ENCODE peak calls at places on chromosomes 16 and 17, in four cellular contexts. R is mucosa of descending colon, Z is fibroblast of pulmonary artery, A is endothelial cell of umbilical vein. W is an unnamed sample.

GRCh38 chr16:23855010-23855409 is 19.2 kb downstream of the PRKCB start:
- DNase-seq in R (no peak), A (no peak), Z (no peak), W (no peak)

GRCh38 chr16:20866792-20867191 is 33.4 kb downstream of the DCUN1D3 start:
- DNase-seq in R (no peak), A (no peak), Z (no peak), W (no peak)

GRCh38 chr17:46818929-46819859 is 702 bp upstream of the WNT3 start:
- DNase-seq in R (no peak), A (no peak), Z (no peak), W (no peak)

GRCh38 chr16:80375513-80375912 is 165.3 kb upstream of the DYNLRB2 start:
- DNase-seq in A (no peak), R (no peak), Z (no peak), W (no peak)

GRCh38 chr17:82985973-82986372 is 93.4 kb upstream of the METRNL start:
- DNase-seq in Z (peak; percentile 4), R (peak; percentile 61), A (peak; percentile 49), W (peak; percentile 58)

GRCh38 chr17:28871056-28871579 is 16.3 kb downstream of the ERAL1 start:
- DNase-seq in Z (no peak), A (peak; percentile 27), R (no peak), W (no peak)

GRCh38 chr16:57422026-57422944 is 17.7 kb downstream of the CCL17 start:
- DNase-seq in R (peak; percentile 44), Z (peak; percentile 78), A (peak; percentile 67), W (peak; percentile 82)

GRCh38 chr16:67389911-67390815 is 3.1 kb downstream of the TPPP3 start:
- DNase-seq in A (no peak), Z (no peak), R (no peak), W (no peak)

GRCh38 chr16:5504028-5504758 is 406.6 kb upstream of the EEF2KMT start:
- DNase-seq in A (no peak), R (no peak), Z (no peak), W (no peak)

GRCh38 chr17:39536468-39536867 is 71.3 kb downstream of the NEUROD2 start:
- DNase-seq in Z (no peak), A (no peak), R (no peak), W (no peak)
- TF ChIP-seq CTCF in Z (no peak), A (no peak), R (no peak), W (no peak)

GRCh38 chr16:88982286-88983084 is 5.5 kb upstream of the CBFA2T3 start:
- DNase-seq in A (no peak), R (no peak), Z (no peak), W (no peak)

GRCh38 chr16:88977028-88977844 is at the start of gene CBFA2T3:
- DNase-seq in A (peak; percentile 84), Z (peak; percentile 13), R (peak; percentile 70), W (no peak)

GRCh38 chr16:88977845-88978607 is 1.0 kb upstream of the CBFA2T3 start:
- DNase-seq in R (no peak), Z (no peak), A (no peak), W (no peak)

GRCh38 chr16:88978608-88979346 is 1.8 kb upstream of the CBFA2T3 start:
- DNase-seq in Z (no peak), R (peak; percentile 49), A (no peak), W (no peak)

GRCh38 chr16:88979616-88980015 is 2.6 kb upstream of the CBFA2T3 start:
- DNase-seq in Z (no peak), A (no peak), R (no peak), W (no peak)
- H3K4me3 ChIP-seq in Z (no peak overlapping the region), A (no peak overlapping the region), R (no peak overlapping the region), W (no peak overlapping the region)

DNA sequence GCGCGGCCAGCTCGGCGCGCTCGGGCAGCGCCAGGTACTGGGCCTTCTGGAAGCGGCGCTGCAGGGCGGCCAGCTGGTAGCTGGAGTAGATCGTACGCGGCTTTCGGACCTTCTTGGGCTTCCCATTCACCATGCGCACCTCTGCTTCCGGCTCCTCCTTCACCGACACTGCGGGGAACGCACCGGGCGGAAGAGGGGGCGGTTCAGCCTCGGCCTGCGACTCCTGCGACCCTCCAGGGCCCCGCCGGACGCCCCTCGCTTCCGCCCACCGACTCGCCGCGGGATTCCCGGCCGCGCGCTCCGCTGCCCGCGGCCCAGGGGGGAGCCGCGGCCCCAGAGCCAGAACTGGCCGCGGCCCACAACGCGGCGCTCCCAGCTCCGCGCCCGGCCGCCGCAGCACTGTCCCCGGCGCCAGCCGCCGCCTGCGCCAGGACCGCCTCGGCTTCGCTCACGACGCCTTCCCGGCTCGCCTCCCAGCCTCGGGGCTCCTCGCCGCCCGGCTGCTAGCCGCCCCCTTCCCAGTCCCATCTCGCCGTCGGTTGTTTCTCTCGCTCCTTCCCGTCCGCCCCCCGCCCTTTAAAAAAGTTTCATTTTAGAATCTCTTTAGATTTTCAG is 1.5 kb downstream of the DLX3 start:
- DNase-seq in R (peak; percentile 49), A (no peak), Z (peak; percentile 7), W (no peak)
- TF ChIP-seq CTCF in R (no peak), A (no peak), Z (no peak), W (no peak)

GRCh38 chr17:79074650-79075432 is at the start of gene ENGASE:
- DNase-seq in Z (peak; percentile 92), A (peak; percentile 90), R (peak; percentile 98), W (peak; percentile 92)

GRCh38 chr17:79075433-79075805 is 795 bp downstream of the ENGASE start:
- DNase-seq in R (no peak), A (peak; percentile 21), Z (no peak), W (no peak)

GRCh38 chr17:79077587-79077986 is 3.0 kb downstream of the ENGASE start:
- DNase-seq in Z (no peak), R (peak; percentile 30), A (no peak), W (no peak)

GRCh38 chr17:79073706-79074088 is 927 bp upstream of the ENGASE start:
- DNase-seq in Z (no peak), A (no peak), R (peak; percentile 84), W (no peak)

DNA sequence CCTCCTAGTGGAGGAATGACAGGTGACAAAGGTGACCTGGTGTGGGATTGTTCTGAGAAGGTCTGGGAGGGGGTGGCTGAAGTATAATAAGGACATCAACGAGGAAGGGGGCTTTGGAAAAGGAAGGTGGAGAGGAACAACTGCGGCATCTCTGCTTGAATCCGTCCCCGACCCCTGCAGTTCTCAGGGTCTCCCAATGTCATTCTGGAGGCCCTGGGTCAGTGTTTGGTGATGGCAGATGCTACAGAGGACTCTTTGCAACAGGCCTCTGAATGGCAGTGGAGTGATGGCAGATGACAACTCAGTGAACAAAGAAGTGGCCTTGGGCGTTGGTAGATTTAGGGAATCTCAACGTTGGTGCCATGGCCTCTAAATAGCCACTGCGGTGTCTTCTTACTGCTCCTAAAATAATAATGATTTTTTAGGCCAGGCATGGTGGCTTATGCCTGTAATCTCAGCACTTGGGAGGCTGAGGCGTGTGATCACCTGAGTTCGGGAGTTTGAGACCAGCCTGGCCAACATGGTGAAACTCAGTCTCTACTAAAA is 1.3 kb downstream of the ENGASE start:
- DNase-seq in R (peak; percentile 24), A (no peak), Z (no peak), W (no peak)
- H3K4me3 ChIP-seq in R (no peak overlapping the region), A (no peak overlapping the region), Z (peak overlapping the region; percentile 66), W (peak overlapping the region; percentile 67)

GRCh38 chr17:66285149-66285548 is 17.3 kb upstream of the PRKCA start:
- DNase-seq in A (no peak), R (no peak), Z (no peak), W (no peak)

GRCh38 chr17:66292351-66292750 is 10.1 kb upstream of the PRKCA start:
- DNase-seq in Z (no peak), R (no peak), A (no peak), W (no peak)

GRCh38 chr17:66287911-66288310 is 14.5 kb upstream of the PRKCA start:
- DNase-seq in A (no peak), R (peak; percentile 48), Z (no peak), W (no peak)

GRCh38 chr17:66290097-66290722 is 12.2 kb upstream of the PRKCA start:
- DNase-seq in R (no peak), Z (no peak), A (peak; percentile 15), W (no peak)
- TF ChIP-seq CTCF in R (no peak), Z (peak; percentile 27), A (no peak), W (peak; percentile 44)

W was measured in choroid plexus epithelial cell.